ENCODE peak calls at places on chromosomes 4 and X, in four cellular contexts. O is fibroblast of lung, I is PC-3, J is ascending aorta. F is an unnamed sample.

GRCh38 chr4:148116264-148116663 is 325.9 kb downstream of the NR3C2 start:
- DNase-seq in J (no peak), O (peak; percentile 92), I (peak; percentile 37), F (no peak)

GRCh38 chrX:140141444-140142029 is 176.2 kb upstream of the CXorf66 start:
- DNase-seq in I (peak; percentile 54), O (peak; percentile 28), J (no peak), F (peak; percentile 3)

GRCh38 chrX:57137481-57137880 is 284 bp upstream of the SPIN2A start:
- DNase-seq in I (no peak), O (peak; percentile 19), J (no peak), F (no peak)

GRCh38 chr4:142875117-142875516 is 29.0 kb upstream of the INPP4B start:
- DNase-seq in I (no peak), J (no peak), O (no peak), F (no peak)

GRCh38 chrX:16368696-16369095 is 201.4 kb downstream of the MAGEB17 start:
- DNase-seq in J (no peak), O (no peak), I (no peak), F (no peak)

GRCh38 chr4:171390626-171391025 is 422.6 kb upstream of the GALNTL6 start:
- DNase-seq in J (no peak), I (no peak), O (no peak), F (no peak)

GRCh38 chrX:54223581-54223980 is 40.5 kb upstream of the FAM120C start:
- DNase-seq in I (no peak), J (no peak), O (no peak), F (no peak)

GRCh38 chr4:119041951-119042560 is 93.6 kb upstream of the MYOZ2 start:
- DNase-seq in J (no peak), O (peak; percentile 85), I (peak; percentile 77), F (peak; percentile 60)

GRCh38 chrX:154002215-154002719 is 17.4 kb downstream of the IRAK1 start:
- DNase-seq in J (no peak), O (peak; percentile 48), I (peak; percentile 9), F (peak; percentile 41)

GRCh38 chr4:142363686-142364085 is 482.4 kb downstream of the INPP4B start:
- DNase-seq in I (no peak), O (no peak), J (no peak), F (no peak)

GRCh38 chr4:76758290-76758882 is 139.6 kb downstream of the SOWAHB start:
- DNase-seq in O (peak; percentile 88), I (peak; percentile 70), J (no peak), F (no peak)

GRCh38 chrX:110284159-110284558 is 33.7 kb downstream of the AMMECR1 start:
- DNase-seq in I (peak; percentile 83), J (no peak), O (peak; percentile 69), F (no peak)

GRCh38 chrX:72545990-72546389 is 26.7 kb downstream of the HDAC8 start:
- DNase-seq in J (no peak), O (no peak), I (peak; percentile 25), F (peak; percentile 28)

GRCh38 chr4:39660045-39660444 is 21.4 kb upstream of the SMIM14 start:
- DNase-seq in J (no peak), I (no peak), O (no peak), F (no peak)

GRCh38 chr4:179353791-179354190 is 1911.6 kb upstream of the AGA start:
- DNase-seq in I (peak; percentile 48), O (peak; percentile 8), J (no peak), F (no peak)

GRCh38 chrX:131816551-131817136 is 206.5 kb upstream of the STK26 start:
- DNase-seq in O (no peak), J (peak; percentile 43), I (peak; percentile 83), F (no peak)

GRCh38 chr4:105061136-105061696 is 85.5 kb upstream of the TET2 start:
- DNase-seq in I (peak; percentile 85), J (no peak), O (no peak), F (peak; percentile 45)

GRCh38 chr4:173264245-173264959 is 69.8 kb downstream of the HMGB2 start:
- DNase-seq in O (peak; percentile 85), I (no peak), J (no peak), F (peak; percentile 68)

GRCh38 chrX:22666441-22666840 is 333.3 kb upstream of the DDX53 start:
- DNase-seq in J (no peak), I (peak; percentile 25), O (peak; percentile 47), F (no peak)

GRCh38 chr4:85724801-85725548 is 250.0 kb downstream of the ARHGAP24 start:
- DNase-seq in I (no peak), O (peak; percentile 64), J (no peak), F (no peak)

GRCh38 chr4:153115322-153116100 is 88.7 kb upstream of the TRIM2 start:
- DNase-seq in O (peak; percentile 72), J (no peak), I (peak; percentile 91), F (no peak)

GRCh38 chr4:185548587-185548986 is 13.3 kb upstream of the PDLIM3 start:
- DNase-seq in O (no peak), J (no peak), I (no peak), F (no peak)

GRCh38 chr4:139014391-139015268 is 951 bp upstream of the NOCT start:
- DNase-seq in I (peak; percentile 89), J (no peak), O (peak; percentile 91), F (no peak)

GRCh38 chr4:182533948-182534347 is 290.7 kb downstream of the TENM3 start:
- DNase-seq in I (peak; percentile 56), O (peak; percentile 38), J (no peak), F (no peak)

GRCh38 chrX:120517936-120518335 is 42.8 kb downstream of the CUL4B start:
- DNase-seq in O (peak; percentile 76), J (no peak), I (peak; percentile 77), F (no peak)

GRCh38 chr4:137794779-137795178 is 262.5 kb upstream of the PCDH18 start:
- DNase-seq in J (no peak), I (no peak), O (peak; percentile 14), F (no peak)

GRCh38 chr4:95265814-95266740 is 282.7 kb downstream of the UNC5C start:
- DNase-seq in J (no peak), O (no peak), I (no peak), F (no peak)

GRCh38 chrX:57135287-57135686 is 1.9 kb downstream of the SPIN2A start:
- DNase-seq in O (no peak), J (no peak), I (no peak), F (no peak)

GRCh38 chr4:152640058-152640921 is 39.5 kb downstream of the TMEM154 start:
- DNase-seq in O (peak; percentile 51), J (no peak), I (peak; percentile 61), F (peak; percentile 94)

GRCh38 chrX:104130808-104131207 is 18.5 kb downstream of the ZCCHC18 start:
- DNase-seq in O (no peak), J (no peak), I (no peak), F (no peak)

GRCh38 chr4:113086172-113086695 is 36.8 kb downstream of the ANK2 start:
- DNase-seq in O (no peak), I (peak; percentile 24), J (no peak), F (peak; percentile 17)

GRCh38 chr4:186999676-187000075 is 276.0 kb upstream of the FAT1 start:
- DNase-seq in O (no peak), J (no peak), I (no peak), F (no peak)

GRCh38 chrX:31323658-31324057 is 251.8 kb upstream of the FTHL17 start:
- DNase-seq in J (no peak), I (no peak), O (no peak), F (no peak)

GRCh38 chrX:20221902-20222301 is 44.8 kb downstream of the RPS6KA3 start:
- DNase-seq in J (no peak), I (peak; percentile 47), O (peak; percentile 29), F (no peak)

GRCh38 chr4:945274-946102 is 13.2 kb downstream of the TMEM175 start:
- DNase-seq in I (no peak), J (no peak), O (no peak), F (no peak)

GRCh38 chrX:72208126-72208525 is 26.6 kb downstream of the PIN4 start:
- DNase-seq in I (no peak), O (no peak), J (no peak), F (no peak)

GRCh38 chr4:46830971-46831454 is 78.0 kb downstream of the COX7B2 start:
- DNase-seq in O (no peak), J (no peak), I (no peak), F (no peak)

GRCh38 chr4:1249731-1250526 is 999 bp upstream of the CTBP1 start:
- DNase-seq in O (peak; percentile 33), J (no peak), I (peak; percentile 7), F (no peak)

GRCh38 chrX:99371976-99372595 is 1038.0 kb downstream of the PCDH19 start:
- DNase-seq in I (no peak), O (no peak), J (no peak), F (no peak)

F was measured in DMS153.